ENCODE peak calls at places on chromosomes 5 and 9, in five cellular contexts. U, B, J, H and Z are unnamed samples.

GRCh38 chr9:38074441-38074943 is 5.5 kb upstream of the SHB start:
- DNase-seq in U (no peak), B (no peak), J (no peak), H (no peak), Z (peak; percentile 33)

GRCh38 chr9:108854094-108854493 is 1.7 kb downstream of the ACTL7B start:
- DNase-seq in U (no peak), B (peak; percentile 55), J (no peak), H (no peak), Z (no peak)

GRCh38 chr5:124398471-124398870 is 348.0 kb downstream of the ZNF608 start:
- DNase-seq in U (no peak), B (no peak), J (peak; percentile 84), H (no peak), Z (no peak)

GRCh38 chr9:6268830-6269397 is 53.3 kb downstream of the IL33 start:
- DNase-seq in U (no peak), B (no peak), J (no peak), H (no peak), Z (no peak)

GRCh38 chr5:95273956-95274520 is 10.9 kb downstream of the MCTP1 start:
- DNase-seq in U (no peak), B (no peak), J (no peak), H (no peak), Z (no peak)

GRCh38 chr5:112123060-112123459 is 296.0 kb downstream of the EPB41L4A start:
- DNase-seq in U (no peak), B (no peak), J (no peak), H (no peak), Z (no peak)

GRCh38 chr5:109921735-109922395 is 232.1 kb downstream of the MAN2A1 start:
- DNase-seq in U (no peak), B (no peak), J (no peak), H (no peak), Z (no peak)

GRCh38 chr5:177457239-177458121 is 10.9 kb downstream of the PRR7 start:
- DNase-seq in U (peak; percentile 99), B (peak; percentile 98), J (peak; percentile 98), H (peak; percentile 66), Z (peak; percentile 97)

GRCh38 chr9:134163374-134164196 is 779 bp downstream of the RNU6ATAC start:
- DNase-seq in U (peak; percentile 56), B (no peak), J (peak; percentile 49), H (peak; percentile 44), Z (peak; percentile 49)

GRCh38 chr9:90546200-90546599 is 96.4 kb downstream of the DIRAS2 start:
- DNase-seq in U (no peak), B (peak; percentile 1), J (peak; percentile 65), H (no peak), Z (peak; percentile 28)

GRCh38 chr9:138008081-138008841 is 130.7 kb downstream of the CACNA1B start:
- DNase-seq in U (no peak), B (no peak), J (peak; percentile 5), H (no peak), Z (no peak)

GRCh38 chr5:66717455-66718373 is 121.5 kb downstream of the MAST4 start:
- DNase-seq in U (no peak), B (no peak), J (no peak), H (no peak), Z (no peak)

GRCh38 chr5:175569701-175570100 is 88.2 kb upstream of the HRH2 start:
- DNase-seq in U (no peak), B (no peak), J (no peak), H (no peak), Z (no peak)

GRCh38 chr9:32706004-32706749 is 70.7 kb upstream of the TAF1L start:
- DNase-seq in U (no peak), B (no peak), J (peak; percentile 41), H (no peak), Z (no peak)

GRCh38 chr5:146068136-146068717 is 37.1 kb downstream of the PLAC8L1 start:
- DNase-seq in U (no peak), B (no peak), J (no peak), H (no peak), Z (no peak)

GRCh38 chr5:83149671-83150070 is 72.3 kb downstream of the XRCC4 start:
- DNase-seq in U (no peak), B (no peak), J (peak; percentile 64), H (no peak), Z (peak; percentile 11)

GRCh38 chr5:181187500-181188213 is 17.3 kb downstream of the TRIM7 start:
- DNase-seq in U (peak; percentile 87), B (peak; percentile 93), J (peak; percentile 79), H (peak; percentile 67), Z (peak; percentile 87)

GRCh38 chr9:124259273-124260078 is 1.7 kb downstream of the NEK6 start:
- DNase-seq in U (no peak), B (peak; percentile 42), J (peak; percentile 91), H (peak; percentile 58), Z (peak; percentile 80)

GRCh38 chr9:98094316-98094715 is 24.7 kb downstream of the TRIM14 start:
- DNase-seq in U (no peak), B (no peak), J (no peak), H (no peak), Z (no peak)

GRCh38 chr5:11248958-11249357 is 487.9 kb upstream of the DAP start:
- DNase-seq in U (no peak), B (no peak), J (no peak), H (no peak), Z (no peak)

GRCh38 chr9:114038724-114039313 is 39.3 kb downstream of the AMBP start:
- DNase-seq in U (peak; percentile 19), B (no peak), J (no peak), H (no peak), Z (no peak)

GRCh38 chr5:132003982-132004381 is 7.5 kb downstream of the ACSL6 start:
- DNase-seq in U (no peak), B (no peak), J (no peak), H (no peak), Z (no peak)

GRCh38 chr5:132766806-132767055 is 10.3 kb downstream of the SEPTIN8 start:
- DNase-seq in U (no peak), B (no peak), J (no peak), H (no peak), Z (no peak)

GRCh38 chr5:72955768-72956323 is at the start of gene FCHO2:
- DNase-seq in U (peak; percentile 96), B (peak; percentile 98), J (peak; percentile 96), H (peak; percentile 99), Z (peak; percentile 96)

GRCh38 chr5:68369436-68370125 is 154.0 kb downstream of the PIK3R1 start:
- DNase-seq in U (no peak), B (no peak), J (no peak), H (no peak), Z (no peak)

GRCh38 chr9:70923941-70924340 is 197.5 kb downstream of the TRPM3 start:
- DNase-seq in U (no peak), B (no peak), J (peak; percentile 52), H (no peak), Z (peak; percentile 9)

GRCh38 chr5:164119806-164120440 is 614.5 kb downstream of the MAT2B start:
- DNase-seq in U (peak; percentile 90), B (no peak), J (peak; percentile 44), H (no peak), Z (peak; percentile 4)

GRCh38 chr5:126480824-126481223 is 57.6 kb downstream of the GRAMD2B start:
- DNase-seq in U (no peak), B (no peak), J (no peak), H (no peak), Z (no peak)

GRCh38 chr5:158908690-158909325 is 190.9 kb downstream of the EBF1 start:
- DNase-seq in U (no peak), B (no peak), J (no peak), H (no peak), Z (no peak)

GRCh38 chr9:136587145-136587943 is 41.5 kb upstream of the NOTCH1 start:
- DNase-seq in U (peak; percentile 87), B (peak; percentile 92), J (peak; percentile 69), H (peak; percentile 56), Z (no peak)

GRCh38 chr5:16936150-16937022 is at the start of gene MYO10:
- DNase-seq in U (peak; percentile 93), B (peak; percentile 35), J (peak; percentile 66), H (peak; percentile 60), Z (peak; percentile 69)

GRCh38 chr5:90056911-90057705 is 352.4 kb downstream of the CETN3 start:
- DNase-seq in U (peak; percentile 50), B (no peak), J (no peak), H (no peak), Z (no peak)

GRCh38 chr9:981491-981898 is 5.0 kb downstream of the DMRT3 start:
- DNase-seq in U (peak; percentile 78), B (no peak), J (no peak), H (no peak), Z (no peak)

GRCh38 chr9:13034696-13035006 is 244.8 kb downstream of the MPDZ start:
- DNase-seq in U (no peak), B (no peak), J (no peak), H (no peak), Z (no peak)

DNA sequence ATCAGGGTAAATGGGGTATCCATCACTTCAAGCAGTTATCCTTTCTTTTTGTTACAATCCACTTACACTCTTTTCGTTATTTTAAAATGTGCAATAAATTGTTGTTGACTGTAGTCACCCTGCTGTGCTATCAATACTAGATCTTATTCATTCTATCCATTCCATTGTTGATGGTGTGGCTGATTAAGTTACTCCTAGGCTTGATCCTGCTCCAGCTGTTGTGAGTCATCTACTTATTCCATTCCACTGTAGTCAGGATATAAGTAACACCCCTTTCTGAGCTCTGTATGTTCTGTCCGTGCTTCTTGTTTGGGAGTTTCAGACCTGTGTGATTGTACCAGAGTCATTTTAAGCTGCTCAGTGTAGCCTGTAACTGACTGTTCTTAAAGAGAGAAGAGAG is 122.5 kb upstream of the RUSC2 start:
- DNase-seq in U (no peak), B (no peak), J (peak; percentile 92), H (no peak), Z (peak; percentile 92)
- TF ChIP-seq CTCF in U (no peak), B (no peak), J (no peak), H (no peak), Z (no peak)

GRCh38 chr9:109862452-109862851 is 82.5 kb downstream of the PALM2AKAP2 start:
- DNase-seq in U (no peak), B (no peak), J (no peak), H (no peak), Z (no peak)
- TF ChIP-seq CTCF in U (peak; percentile 27), B (no peak), J (peak; percentile 1), H (no peak), Z (peak; percentile 48)

GRCh38 chr9:130692365-130692764 is 1.2 kb upstream of the EXOSC2 start:
- DNase-seq in U (peak; percentile 94), B (no peak), J (peak; percentile 33), H (no peak), Z (no peak)
- TF ChIP-seq CTCF in U (peak; percentile 78), B (no peak), J (peak; percentile 22), H (no peak), Z (peak; percentile 46)

DNA sequence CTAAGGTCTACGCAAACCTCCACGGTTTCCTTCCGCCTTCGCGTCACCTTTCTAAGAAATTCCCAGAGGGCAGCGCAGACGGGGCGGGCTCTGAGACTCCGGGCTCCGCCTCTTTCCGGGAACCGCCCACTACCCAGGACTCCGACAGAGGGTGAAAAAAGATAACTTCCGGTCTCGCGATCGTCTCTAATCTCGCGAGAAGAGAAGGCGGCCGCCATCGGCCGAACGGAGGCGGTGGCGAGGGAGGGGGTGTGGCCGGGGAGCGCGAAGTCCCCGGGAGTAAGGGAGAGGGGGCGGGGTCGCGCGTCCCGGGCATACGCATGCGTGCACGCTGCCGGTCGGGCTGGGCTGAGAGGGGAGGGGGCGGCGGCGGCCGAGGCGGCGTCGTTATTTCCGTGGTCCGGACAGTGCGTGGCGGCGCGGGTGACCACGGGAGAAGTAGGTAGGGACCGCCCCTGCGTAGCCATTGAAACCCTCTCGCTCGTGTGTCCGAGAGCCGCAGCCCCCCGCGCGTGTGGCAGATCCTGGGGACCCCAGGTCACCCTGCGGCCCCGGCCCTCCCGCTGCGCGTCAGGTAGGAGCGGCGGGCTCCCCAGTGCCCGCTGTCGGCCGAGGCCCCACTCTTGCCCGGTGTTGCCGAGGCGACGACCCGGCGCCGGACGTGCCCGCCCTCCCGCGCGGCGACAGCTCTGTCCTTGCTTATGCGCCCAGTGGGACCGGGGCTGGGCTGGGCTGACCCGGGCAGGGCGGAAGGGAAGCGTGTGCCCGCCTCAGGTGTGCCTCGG is at the start of gene NAA35:
- DNase-seq in U (peak; percentile 98), B (peak; percentile 96), J (peak; percentile 96), H (peak; percentile 97), Z (peak; percentile 97)
- TF ChIP-seq CTCF in U (no peak), B (peak; percentile 33), J (no peak), H (no peak), Z (no peak)